ENCODE peak calls at places on chromosomes 13 and 19, in five cellular contexts. One of them, this sample, is unnamed.

GRCh38 chr13:39892731-39893293 is 237.3 kb downstream of the COG6 start:
- DNase-seq in CD4-positive, CD25-positive, alpha-beta regulatory T cell: peak
- DNase-seq in A549: no peak
- DNase-seq in right cardiac atrium: peak
- DNase-seq in iPS DF 6.9: no peak
- DNase-seq in this sample: peak

GRCh38 chr19:55489711-55490477 is 1.7 kb downstream of the SSC5D start:
- DNase-seq in CD4-positive, CD25-positive, alpha-beta regulatory T cell: no peak
- DNase-seq in A549: no peak
- DNase-seq in right cardiac atrium: peak
- DNase-seq in iPS DF 6.9: no peak
- DNase-seq in this sample: no peak

GRCh38 chr19:23956051-23956450 is 41.4 kb downstream of the ZNF726 start:
- DNase-seq in CD4-positive, CD25-positive, alpha-beta regulatory T cell: no peak
- DNase-seq in A549: no peak
- DNase-seq in right cardiac atrium: no peak
- DNase-seq in iPS DF 6.9: no peak
- DNase-seq in this sample: no peak

GRCh38 chr13:64997438-64997837 is 2232.7 kb downstream of the PCDH9 start:
- DNase-seq in CD4-positive, CD25-positive, alpha-beta regulatory T cell: no peak
- DNase-seq in A549: no peak
- DNase-seq in right cardiac atrium: no peak
- DNase-seq in iPS DF 6.9: no peak
- DNase-seq in this sample: no peak

GRCh38 chr13:28983661-28984060 is 163.5 kb downstream of the MTUS2 start:
- DNase-seq in CD4-positive, CD25-positive, alpha-beta regulatory T cell: no peak
- DNase-seq in A549: no peak
- DNase-seq in right cardiac atrium: no peak
- DNase-seq in iPS DF 6.9: no peak
- DNase-seq in this sample: peak

GRCh38 chr19:2602391-2603181 is 99.9 kb downstream of the GNG7 start:
- DNase-seq in CD4-positive, CD25-positive, alpha-beta regulatory T cell: no peak
- DNase-seq in A549: no peak
- DNase-seq in right cardiac atrium: peak
- DNase-seq in iPS DF 6.9: no peak
- DNase-seq in this sample: no peak

GRCh38 chr13:24995225-24995804 is 100.6 kb upstream of the PABPC3 start:
- DNase-seq in CD4-positive, CD25-positive, alpha-beta regulatory T cell: peak
- DNase-seq in A549: peak
- DNase-seq in right cardiac atrium: peak
- DNase-seq in iPS DF 6.9: no peak
- DNase-seq in this sample: peak

GRCh38 chr19:33678796-33679195 is 57.0 kb downstream of the CHST8 start:
- DNase-seq in CD4-positive, CD25-positive, alpha-beta regulatory T cell: no peak
- DNase-seq in A549: no peak
- DNase-seq in right cardiac atrium: no peak
- DNase-seq in iPS DF 6.9: no peak
- DNase-seq in this sample: no peak

GRCh38 chr13:99150575-99151370 is 49.9 kb upstream of the UBAC2 start:
- DNase-seq in CD4-positive, CD25-positive, alpha-beta regulatory T cell: no peak
- DNase-seq in A549: peak
- DNase-seq in right cardiac atrium: no peak
- DNase-seq in iPS DF 6.9: no peak
- DNase-seq in this sample: no peak

GRCh38 chr19:55600336-55601028 is 394 bp downstream of the ZNF524 start:
- DNase-seq in CD4-positive, CD25-positive, alpha-beta regulatory T cell: no peak
- DNase-seq in A549: peak
- DNase-seq in right cardiac atrium: peak
- DNase-seq in iPS DF 6.9: no peak
- DNase-seq in this sample: peak

GRCh38 chr13:23427342-23428182 is 5.9 kb downstream of the SACS start:
- DNase-seq in CD4-positive, CD25-positive, alpha-beta regulatory T cell: no peak
- DNase-seq in A549: peak
- DNase-seq in right cardiac atrium: peak
- DNase-seq in iPS DF 6.9: no peak
- DNase-seq in this sample: no peak

GRCh38 chr19:18809149-18809978 is 18.3 kb upstream of the COMP start:
- DNase-seq in CD4-positive, CD25-positive, alpha-beta regulatory T cell: no peak
- DNase-seq in A549: no peak
- DNase-seq in right cardiac atrium: peak
- DNase-seq in iPS DF 6.9: no peak
- DNase-seq in this sample: no peak

GRCh38 chr13:51768976-51769375 is 35.0 kb downstream of the DHRS12 start:
- DNase-seq in CD4-positive, CD25-positive, alpha-beta regulatory T cell: no peak
- DNase-seq in A549: no peak
- DNase-seq in right cardiac atrium: no peak
- DNase-seq in iPS DF 6.9: no peak
- DNase-seq in this sample: no peak

GRCh38 chr19:11964858-11965645 is at the start of gene ZNF763:
- DNase-seq in CD4-positive, CD25-positive, alpha-beta regulatory T cell: peak
- DNase-seq in A549: no peak
- DNase-seq in right cardiac atrium: peak
- DNase-seq in iPS DF 6.9: peak
- DNase-seq in this sample: peak

GRCh38 chr19:32916969-32917611 is 47.5 kb upstream of the SLC7A9 start:
- DNase-seq in CD4-positive, CD25-positive, alpha-beta regulatory T cell: no peak
- DNase-seq in A549: no peak
- DNase-seq in right cardiac atrium: no peak
- DNase-seq in iPS DF 6.9: no peak
- DNase-seq in this sample: no peak

GRCh38 chr19:50016225-50016807 is 8.9 kb downstream of the VRK3 start:
- DNase-seq in CD4-positive, CD25-positive, alpha-beta regulatory T cell: no peak
- DNase-seq in A549: no peak
- DNase-seq in right cardiac atrium: no peak
- DNase-seq in iPS DF 6.9: no peak
- DNase-seq in this sample: no peak

GRCh38 chr13:24272452-24273161 is 36.8 kb upstream of the C1QTNF9 start:
- DNase-seq in CD4-positive, CD25-positive, alpha-beta regulatory T cell: no peak
- DNase-seq in A549: no peak
- DNase-seq in right cardiac atrium: peak
- DNase-seq in iPS DF 6.9: no peak
- DNase-seq in this sample: no peak

GRCh38 chr13:56903710-56904109 is 237.0 kb upstream of the PRR20A start:
- DNase-seq in CD4-positive, CD25-positive, alpha-beta regulatory T cell: no peak
- DNase-seq in A549: no peak
- DNase-seq in right cardiac atrium: no peak
- DNase-seq in iPS DF 6.9: no peak
- DNase-seq in this sample: no peak

GRCh38 chr13:98847780-98848179 is 95.3 kb upstream of the SLC15A1 start:
- DNase-seq in CD4-positive, CD25-positive, alpha-beta regulatory T cell: no peak
- DNase-seq in A549: no peak
- DNase-seq in right cardiac atrium: no peak
- DNase-seq in iPS DF 6.9: no peak
- DNase-seq in this sample: no peak

GRCh38 chr19:4136680-4137088 is 12.8 kb upstream of the MAP2K2 start:
- DNase-seq in CD4-positive, CD25-positive, alpha-beta regulatory T cell: no peak
- DNase-seq in A549: no peak
- DNase-seq in right cardiac atrium: no peak
- DNase-seq in iPS DF 6.9: no peak
- DNase-seq in this sample: no peak

GRCh38 chr13:87131611-87132010 is 539.6 kb upstream of the SLITRK5 start:
- DNase-seq in CD4-positive, CD25-positive, alpha-beta regulatory T cell: no peak
- DNase-seq in A549: no peak
- DNase-seq in right cardiac atrium: no peak
- DNase-seq in iPS DF 6.9: no peak
- DNase-seq in this sample: no peak

GRCh38 chr19:11264452-11265176 is 2.3 kb upstream of the DOCK6 start:
- DNase-seq in CD4-positive, CD25-positive, alpha-beta regulatory T cell: no peak
- DNase-seq in A549: no peak
- DNase-seq in right cardiac atrium: peak
- DNase-seq in iPS DF 6.9: no peak
- DNase-seq in this sample: no peak

GRCh38 chr19:24141612-24142011 is 54.6 kb downstream of the ZNF254 start:
- DNase-seq in CD4-positive, CD25-positive, alpha-beta regulatory T cell: no peak
- DNase-seq in A549: no peak
- DNase-seq in right cardiac atrium: no peak
- DNase-seq in iPS DF 6.9: no peak
- DNase-seq in this sample: no peak

DNA sequence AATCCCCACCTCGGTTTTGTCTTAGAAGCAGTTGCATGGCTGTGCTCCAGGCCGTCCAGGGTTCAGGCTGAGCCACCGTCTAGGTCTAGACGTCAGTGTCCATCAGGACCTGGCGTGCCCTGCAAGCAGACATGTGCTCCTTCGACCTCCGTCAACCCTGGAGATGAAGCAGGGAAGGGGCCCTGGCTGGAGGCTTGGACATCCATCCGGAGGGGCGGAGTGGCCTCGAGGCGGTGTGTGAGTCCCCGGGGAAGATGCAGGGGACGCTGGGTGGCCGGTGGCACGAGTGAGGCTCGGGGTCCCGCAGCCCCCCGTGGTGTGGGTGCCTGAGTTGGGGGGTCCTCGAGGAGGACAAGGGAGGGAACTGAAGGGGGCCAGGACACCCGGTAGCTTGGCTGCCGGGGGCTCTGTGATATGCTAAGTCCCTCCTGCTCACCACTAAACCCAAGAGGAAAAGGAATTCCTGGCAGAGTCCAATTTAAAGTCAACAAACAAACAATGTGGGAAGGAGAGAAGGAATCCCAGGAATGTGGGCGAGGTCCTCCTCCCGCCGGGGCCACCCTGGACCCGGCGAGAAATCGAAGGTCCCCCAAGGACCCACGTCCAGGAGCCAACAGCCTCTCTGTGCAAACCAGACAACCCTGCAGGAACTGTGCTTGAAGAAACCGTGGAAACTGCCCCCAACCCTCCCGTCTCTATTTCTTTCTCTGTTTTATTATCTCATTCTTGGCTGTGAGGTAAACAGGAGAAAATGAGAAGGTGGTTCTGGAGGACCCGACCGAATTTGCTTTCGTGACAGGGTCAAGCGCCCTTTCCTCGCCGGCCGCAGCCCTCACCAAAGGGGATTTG is 14.8 kb upstream of the PTBP1 start:
- DNase-seq in CD4-positive, CD25-positive, alpha-beta regulatory T cell: no peak
- DNase-seq in A549: peak
- DNase-seq in right cardiac atrium: peak
- DNase-seq in iPS DF 6.9: no peak
- DNase-seq in this sample: no peak
- H3K4me3 ChIP-seq in CD4-positive, CD25-positive, alpha-beta regulatory T cell: no peak
- H3K4me3 ChIP-seq in A549: peak
- H3K4me3 ChIP-seq in right cardiac atrium: peak
- H3K4me3 ChIP-seq in iPS DF 6.9: no peak
- H3K4me3 ChIP-seq in this sample: no peak

DNA sequence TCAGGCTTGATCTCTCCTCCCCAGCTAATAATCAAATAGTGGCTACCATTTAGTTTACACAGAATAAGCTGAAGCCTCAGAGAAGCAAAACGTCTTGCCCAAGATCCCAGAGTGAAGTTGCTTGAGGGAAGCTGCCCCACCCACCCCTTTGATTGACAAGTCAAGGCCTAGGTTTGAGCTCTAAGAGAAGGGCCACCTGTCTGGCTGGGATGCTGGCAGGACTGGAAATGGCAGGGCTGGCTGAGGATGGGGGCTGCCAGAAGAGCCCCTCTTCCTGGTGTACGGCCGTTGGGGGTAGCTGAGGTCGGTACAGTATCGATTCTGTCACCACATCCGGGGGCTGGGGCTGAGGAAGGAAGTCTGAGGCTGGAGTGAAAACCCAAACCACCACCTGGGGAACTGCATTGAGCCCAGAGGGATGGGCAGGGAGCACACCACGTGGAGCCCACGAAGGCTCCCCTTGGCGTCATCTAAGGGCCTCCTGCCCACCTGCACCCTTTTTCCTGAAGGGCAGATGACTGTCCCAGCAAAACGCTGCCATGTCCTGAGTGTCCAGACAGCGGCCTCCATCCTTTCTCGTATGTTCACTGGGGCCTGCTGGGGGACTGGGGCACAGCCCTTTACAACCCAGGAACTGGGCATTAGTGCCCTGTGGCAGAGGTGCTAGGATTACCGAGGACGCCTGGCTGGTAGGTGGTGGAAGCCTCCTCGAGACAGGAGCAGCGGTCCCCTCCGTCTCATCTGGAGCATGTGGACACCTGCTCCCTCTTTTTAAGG is 1.4 kb upstream of the PRKD2 start:
- DNase-seq in CD4-positive, CD25-positive, alpha-beta regulatory T cell: peak
- DNase-seq in A549: peak
- DNase-seq in right cardiac atrium: no peak
- DNase-seq in iPS DF 6.9: no peak
- DNase-seq in this sample: peak
- H3K4me3 ChIP-seq in CD4-positive, CD25-positive, alpha-beta regulatory T cell: peak
- H3K4me3 ChIP-seq in A549: no peak
- H3K4me3 ChIP-seq in right cardiac atrium: no peak
- H3K4me3 ChIP-seq in iPS DF 6.9: no peak
- H3K4me3 ChIP-seq in this sample: peak

GRCh38 chr19:58538257-58539168 is 5.4 kb upstream of the TRIM28 start:
- DNase-seq in CD4-positive, CD25-positive, alpha-beta regulatory T cell: peak
- DNase-seq in A549: no peak
- DNase-seq in right cardiac atrium: peak
- DNase-seq in iPS DF 6.9: peak
- DNase-seq in this sample: peak
- H3K4me3 ChIP-seq in CD4-positive, CD25-positive, alpha-beta regulatory T cell: no peak
- H3K4me3 ChIP-seq in A549: no peak
- H3K4me3 ChIP-seq in right cardiac atrium: peak
- H3K4me3 ChIP-seq in iPS DF 6.9: peak
- H3K4me3 ChIP-seq in this sample: peak

GRCh38 chr13:114017028-114017630 is 43.3 kb upstream of the C13orf46 start:
- DNase-seq in CD4-positive, CD25-positive, alpha-beta regulatory T cell: no peak
- DNase-seq in A549: peak
- DNase-seq in right cardiac atrium: peak
- DNase-seq in iPS DF 6.9: no peak
- DNase-seq in this sample: no peak

GRCh38 chr13:114016321-114017027 is 42.6 kb upstream of the C13orf46 start:
- DNase-seq in CD4-positive, CD25-positive, alpha-beta regulatory T cell: no peak
- DNase-seq in A549: no peak
- DNase-seq in right cardiac atrium: peak
- DNase-seq in iPS DF 6.9: no peak
- DNase-seq in this sample: no peak

GRCh38 chr13:114013952-114014629 is 40.2 kb upstream of the C13orf46 start:
- DNase-seq in CD4-positive, CD25-positive, alpha-beta regulatory T cell: no peak
- DNase-seq in A549: no peak
- DNase-seq in right cardiac atrium: no peak
- DNase-seq in iPS DF 6.9: no peak
- DNase-seq in this sample: no peak

GRCh38 chr13:114015111-114015551 is 41.3 kb upstream of the C13orf46 start:
- DNase-seq in CD4-positive, CD25-positive, alpha-beta regulatory T cell: no peak
- DNase-seq in A549: no peak
- DNase-seq in right cardiac atrium: peak
- DNase-seq in iPS DF 6.9: no peak
- DNase-seq in this sample: no peak

DNA sequence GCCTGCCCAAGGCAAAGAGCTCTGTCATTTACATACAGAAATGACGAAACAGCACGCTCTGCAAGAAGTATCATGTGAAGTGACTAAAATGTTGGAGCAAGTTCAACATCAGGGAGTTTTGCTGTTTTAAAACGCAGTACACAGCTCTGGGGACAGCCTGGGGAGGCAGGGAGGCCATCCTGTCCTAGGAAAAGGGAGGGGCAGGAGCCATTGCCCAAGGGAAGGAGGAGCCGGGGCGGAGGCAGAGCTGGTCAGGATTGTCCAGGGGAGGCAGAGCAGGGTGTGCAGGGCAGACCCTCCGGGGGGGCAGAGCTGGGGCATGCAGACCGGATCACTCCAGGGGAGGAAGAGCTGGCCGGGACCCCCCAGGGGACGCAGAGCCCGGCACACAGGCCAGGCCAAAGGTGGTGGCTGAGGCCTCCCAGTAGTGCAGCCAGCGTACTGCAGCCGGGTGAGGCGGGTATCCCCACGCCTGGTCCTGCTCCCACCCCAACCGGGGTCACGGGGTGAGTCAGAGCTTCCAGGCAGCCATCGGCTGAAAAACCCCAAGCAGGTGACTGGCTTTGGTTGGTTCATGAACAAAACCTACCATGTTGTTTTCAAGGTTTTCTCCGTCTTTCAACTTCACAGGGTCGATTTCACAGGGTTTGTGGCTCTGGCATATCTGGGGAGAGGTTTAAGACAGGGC is 41.9 kb upstream of the C13orf46 start:
- DNase-seq in CD4-positive, CD25-positive, alpha-beta regulatory T cell: no peak
- DNase-seq in A549: no peak
- DNase-seq in right cardiac atrium: peak
- DNase-seq in iPS DF 6.9: no peak
- DNase-seq in this sample: no peak
- H3K4me3 ChIP-seq in CD4-positive, CD25-positive, alpha-beta regulatory T cell: no peak
- H3K4me3 ChIP-seq in A549: no peak
- H3K4me3 ChIP-seq in right cardiac atrium: no peak
- H3K4me3 ChIP-seq in iPS DF 6.9: no peak
- H3K4me3 ChIP-seq in this sample: no peak